ENCODE peak calls at places on chromosomes 5 and 9, in four cellular contexts. O is neuronal stem cell, L is trophoblast cell, I is mesenchymal stem cell. V is an unnamed sample.

GRCh38 chr9:98142182-98142924 is 23.3 kb upstream of the TRIM14 start:
- DNase-seq in I (no peak), O (no peak), L (peak; percentile 69), V (no peak)

GRCh38 chr5:56669534-56670483 is 145.5 kb upstream of the MAP3K1 start:
- DNase-seq in O (no peak), L (peak; percentile 45), I (peak; percentile 43), V (peak; percentile 51)

GRCh38 chr5:150497989-150498317 is 10.0 kb upstream of the NDST1 start:
- DNase-seq in I (no peak), L (no peak), O (no peak), V (no peak)

GRCh38 chr5:85549229-85549628 is 1068.5 kb upstream of the COX7C start:
- DNase-seq in O (no peak), L (no peak), I (no peak), V (no peak)

GRCh38 chr9:115127191-115127817 is 9.3 kb upstream of the TNC start:
- DNase-seq in L (no peak), I (peak; percentile 62), O (no peak), V (no peak)

GRCh38 chr9:78393340-78393739 is 96.4 kb downstream of the PSAT1 start:
- DNase-seq in L (no peak), O (no peak), I (no peak), V (no peak)

GRCh38 chr9:121282309-121283071 is 14.5 kb downstream of the GSN start:
- DNase-seq in L (peak; percentile 42), O (no peak), I (peak; percentile 47), V (no peak)

GRCh38 chr5:135651156-135651555 is 72.4 kb upstream of the CXCL14 start:
- DNase-seq in O (no peak), L (peak; percentile 78), I (peak; percentile 13), V (peak; percentile 22)

GRCh38 chr9:105737205-105737604 is 42.9 kb downstream of the TMEM38B start:
- DNase-seq in I (no peak), O (no peak), L (no peak), V (no peak)

GRCh38 chr9:124133752-124134151 is 122.2 kb downstream of the LHX2 start:
- DNase-seq in O (no peak), L (peak; percentile 95), I (peak; percentile 38), V (no peak)

GRCh38 chr9:72486606-72486955 is 34.8 kb upstream of the TMC1 start:
- DNase-seq in L (no peak), O (no peak), I (no peak), V (no peak)

GRCh38 chr9:136903041-136903554 is 16.8 kb downstream of the TRAF2 start:
- DNase-seq in L (no peak), O (no peak), I (no peak), V (no peak)

GRCh38 chr9:136902259-136902821 is 16.0 kb downstream of the TRAF2 start:
- DNase-seq in I (peak; percentile 59), L (peak; percentile 64), O (no peak), V (no peak)

GRCh38 chr9:136900988-136901515 is 14.7 kb downstream of the TRAF2 start:
- DNase-seq in I (no peak), O (no peak), L (peak; percentile 60), V (no peak)

GRCh38 chr9:136900556-136900955 is 14.2 kb downstream of the TRAF2 start:
- DNase-seq in I (no peak), O (no peak), L (no peak), V (no peak)

GRCh38 chr9:136901516-136902258 is 15.4 kb downstream of the TRAF2 start:
- DNase-seq in L (no peak), O (no peak), I (peak; percentile 18), V (no peak)
- H2BK12ac ChIP-seq in L (no peak overlapping the region), O (no peak overlapping the region), I (no peak overlapping the region), V (no peak overlapping the region)

DNA sequence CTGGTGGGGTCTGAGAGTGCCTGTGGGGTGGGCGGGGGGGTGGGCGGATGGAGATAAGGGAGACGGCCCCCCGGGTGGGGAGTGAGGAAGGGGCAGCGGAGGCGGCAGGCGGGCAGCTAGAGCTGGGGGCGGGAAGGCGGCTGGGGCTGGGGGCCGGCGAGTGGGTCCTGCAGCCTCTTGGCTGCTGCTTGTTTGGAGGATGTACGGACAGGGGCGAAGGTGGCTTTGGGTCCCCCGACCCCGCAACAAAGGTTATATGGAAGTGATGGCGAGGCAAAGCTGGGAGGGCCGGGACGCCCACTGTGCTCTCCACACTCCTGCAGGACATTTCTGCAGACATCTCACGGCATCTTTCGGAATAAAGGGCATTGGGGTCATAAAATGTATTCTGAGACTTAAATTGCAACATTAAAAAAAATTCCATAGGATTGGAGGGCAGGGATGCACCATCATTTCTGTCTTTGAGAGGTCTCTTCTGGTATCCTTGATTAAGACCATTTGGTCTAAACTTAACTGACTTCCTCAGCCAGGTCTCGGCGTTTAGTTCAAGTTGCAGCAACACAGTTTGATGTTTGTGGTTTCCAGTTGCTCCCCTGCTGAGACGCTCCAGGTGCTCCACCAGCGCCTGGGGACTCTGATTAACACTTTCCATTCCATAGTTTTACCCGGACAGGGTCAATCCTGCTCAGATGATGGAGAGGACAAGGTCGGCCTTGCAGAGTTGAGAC is 101.5 kb upstream of the SSBP2 start:
- DNase-seq in O (peak; percentile 29), I (peak; percentile 66), L (peak; percentile 16), V (peak; percentile 72)
- H2BK12ac ChIP-seq in O (no peak overlapping the region), I (peak overlapping the region; percentile 59), L (peak overlapping the region; percentile 52), V (peak overlapping the region; percentile 42)

DNA sequence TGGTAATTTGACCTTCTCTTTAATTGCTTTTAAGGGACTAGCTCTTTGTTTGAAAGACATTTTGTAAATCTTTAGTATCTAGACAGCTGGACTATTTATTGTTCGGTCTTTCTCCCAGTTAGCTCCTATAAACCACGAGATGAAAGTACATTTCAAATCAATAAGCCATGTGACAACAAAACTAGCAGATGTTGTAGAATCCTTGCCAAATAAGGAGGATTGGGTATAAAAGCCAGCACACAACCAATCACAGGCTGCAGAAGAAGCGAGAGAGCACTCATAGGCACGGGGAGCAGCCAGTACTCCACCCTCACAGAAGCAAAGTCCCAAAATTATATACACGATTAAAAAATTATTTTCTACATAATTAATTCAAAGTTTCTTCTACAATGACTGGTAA is 8.1 kb upstream of the OMD start:
- DNase-seq in O (no peak), L (no peak), I (no peak), V (no peak)
- H2BK12ac ChIP-seq in O (no peak overlapping the region), L (no peak overlapping the region), I (no peak overlapping the region), V (no peak overlapping the region)

DNA sequence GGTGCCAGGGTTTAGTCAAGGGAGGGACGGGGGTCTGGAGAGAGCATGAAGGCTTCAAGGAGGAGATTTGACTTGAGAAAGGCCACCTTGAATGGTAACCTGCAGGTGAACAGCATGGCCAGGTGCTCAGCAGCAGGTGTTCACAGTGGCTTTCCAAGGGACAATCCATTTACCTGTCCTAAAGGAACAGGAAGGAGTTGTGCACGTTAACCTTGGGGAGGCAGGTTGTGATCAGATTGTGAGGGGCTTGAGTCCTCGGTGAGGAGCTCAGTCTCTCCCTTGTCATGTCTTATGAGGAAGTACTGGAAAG is 120.1 kb upstream of the ERCC6L2 start:
- DNase-seq in I (no peak), L (no peak), O (no peak), V (no peak)
- H2BK12ac ChIP-seq in I (no peak overlapping the region), L (peak overlapping the region; percentile 16), O (no peak overlapping the region), V (peak overlapping the region; percentile 86)

GRCh38 chr9:86128235-86128822 is 29.0 kb upstream of the GOLM1 start:
- DNase-seq in O (no peak), I (no peak), L (no peak), V (no peak)
- H2BK12ac ChIP-seq in O (no peak overlapping the region), I (no peak overlapping the region), L (no peak overlapping the region), V (no peak overlapping the region)

GRCh38 chr9:128098936-128099931 is 28.3 kb downstream of the PTGES2 start:
- DNase-seq in O (no peak), L (peak; percentile 78), I (no peak), V (no peak)
- H2BK12ac ChIP-seq in O (no peak overlapping the region), L (peak overlapping the region; percentile 82), I (peak overlapping the region; percentile 81), V (peak overlapping the region; percentile 96)

DNA sequence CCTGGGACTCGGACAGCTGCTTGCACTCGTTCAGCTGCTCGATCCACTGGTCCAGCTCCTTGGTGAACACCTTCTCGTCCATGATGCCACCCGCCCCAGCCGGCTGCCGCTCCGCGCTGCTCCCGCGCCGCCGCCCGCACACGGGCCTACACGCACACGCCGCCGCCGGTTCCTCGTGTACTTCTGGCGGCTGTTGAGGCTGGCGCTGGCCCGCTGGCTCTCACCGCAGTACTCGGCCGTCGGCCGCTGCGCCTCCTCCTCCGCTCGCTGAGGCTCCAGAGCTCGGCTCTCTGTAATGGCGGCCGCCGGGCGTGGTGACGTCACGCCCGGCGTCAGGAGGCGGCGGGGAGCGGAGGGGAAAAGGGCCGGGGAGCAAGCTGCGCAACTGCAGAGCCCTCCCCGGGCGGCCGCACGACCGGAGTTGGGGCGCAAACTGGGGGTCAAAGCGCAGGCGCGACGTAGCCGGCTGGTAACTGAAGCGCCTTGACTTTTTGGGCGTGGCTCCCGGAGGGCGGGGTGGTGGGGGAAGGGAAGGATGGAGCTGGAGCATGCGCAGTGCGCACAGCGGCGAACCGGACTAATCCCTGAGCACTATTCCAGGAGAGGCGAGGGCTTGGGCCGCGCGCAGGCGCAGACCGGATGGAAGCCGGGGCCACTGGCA is at the start of gene PPP2CA:
- DNase-seq in L (peak; percentile 98), O (peak; percentile 98), I (peak; percentile 98), V (peak; percentile 99)
- H2BK12ac ChIP-seq in L (peak within 1 kb of the TSS; percentile 74), O (peak within 1 kb of the TSS; percentile 97), I (peak within 1 kb of the TSS; percentile 72), V (peak within 1 kb of the TSS; percentile 82)

DNA sequence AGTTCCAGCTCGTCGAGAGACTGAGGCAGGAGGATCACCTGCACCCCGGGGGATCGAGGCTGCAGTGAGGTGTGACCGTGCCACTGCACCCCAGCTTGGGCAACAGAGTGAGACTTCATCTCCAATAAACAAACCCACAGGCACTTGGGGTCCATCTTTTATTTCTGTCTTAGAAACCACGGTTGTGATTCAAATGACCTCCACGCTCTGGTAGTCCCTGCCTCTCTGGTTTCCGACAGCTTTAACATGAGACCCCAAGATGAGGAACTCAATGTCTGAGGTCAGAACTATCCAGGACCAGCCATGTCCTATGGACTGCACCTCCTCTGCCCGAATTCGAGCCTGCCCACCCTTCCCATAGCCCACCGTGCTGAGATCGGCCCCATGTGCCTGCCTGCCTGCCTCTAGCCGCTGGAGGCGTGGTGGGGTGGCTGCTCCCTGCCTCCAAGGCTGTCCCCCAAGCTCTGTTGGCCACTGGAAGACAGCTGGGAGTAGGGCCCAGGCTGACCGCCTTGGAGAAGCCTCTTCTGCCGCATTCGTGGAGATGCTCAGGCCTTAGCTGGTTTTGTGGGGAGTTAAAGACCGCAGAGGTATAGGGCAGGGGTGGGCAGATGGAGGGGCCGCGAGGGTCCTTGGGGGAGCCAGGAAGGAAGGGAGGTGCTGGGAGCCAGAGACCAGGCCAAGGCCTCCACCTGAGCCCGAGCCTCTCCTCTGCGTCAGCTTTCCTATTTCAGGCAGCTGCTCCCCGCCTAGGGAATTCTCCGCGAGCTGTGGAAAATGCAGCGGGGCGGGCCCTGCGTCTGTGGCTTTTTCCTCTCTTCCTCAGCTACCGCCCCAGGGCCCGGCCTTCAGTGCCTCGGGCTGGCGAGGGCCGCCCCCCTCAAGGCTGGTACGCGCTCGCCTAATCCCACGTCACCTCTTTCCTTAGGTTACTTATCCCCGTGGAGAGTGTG is 6.9 kb upstream of the WDR5 start:
- DNase-seq in I (no peak), L (peak; percentile 70), O (no peak), V (no peak)
- H2BK12ac ChIP-seq in I (no peak overlapping the region), L (peak overlapping the region; percentile 16), O (peak overlapping the region; percentile 99), V (peak overlapping the region; percentile 80)

V was measured in H1.